ENCODE peak calls at places on chromosomes 7 and 10, in five cellular contexts. Y, H, V, Q and I are unnamed samples.

GRCh38 chr7:28708033-28708451 is 250.1 kb downstream of the TRIL start:
- DNase-seq in Y (peak), H (no peak), V (no peak), Q (no peak), I (no peak)

GRCh38 chr7:123265853-123266252 is 66.1 kb upstream of the SLC13A1 start:
- DNase-seq in Y (no peak), H (no peak), V (no peak), Q (no peak), I (no peak)

GRCh38 chr7:17991866-17992648 is 35.6 kb downstream of the PRPS1L1 start:
- DNase-seq in Y (no peak), H (peak), V (no peak), Q (no peak), I (no peak)

GRCh38 chr7:78983483-78983882 is 470.0 kb downstream of the MAGI2 start:
- DNase-seq in Y (no peak), H (no peak), V (no peak), Q (no peak), I (no peak)

GRCh38 chr7:111408726-111409125 is 153.6 kb downstream of the IMMP2L start:
- DNase-seq in Y (no peak), H (no peak), V (no peak), Q (no peak), I (no peak)

GRCh38 chr10:9228770-9229169 is 1174.3 kb downstream of the GATA3 start:
- DNase-seq in Y (peak), H (no peak), V (no peak), Q (no peak), I (peak)

GRCh38 chr10:62116896-62117295 is 151.7 kb downstream of the RTKN2 start:
- DNase-seq in Y (no peak), H (no peak), V (no peak), Q (no peak), I (peak)

GRCh38 chr7:28685660-28686417 is 272.3 kb downstream of the TRIL start:
- DNase-seq in Y (peak), H (peak), V (peak), Q (peak), I (peak)

GRCh38 chr7:37901890-37902524 is 14.6 kb downstream of the SFRP4 start:
- DNase-seq in Y (peak), H (no peak), V (no peak), Q (peak), I (peak)

GRCh38 chr10:103839513-103839864 is 15.9 kb downstream of the SH3PXD2A start:
- DNase-seq in Y (no peak), H (no peak), V (no peak), Q (no peak), I (no peak)

GRCh38 chr10:70053896-70054641 is 1.4 kb downstream of the MACROH2A2 start:
- DNase-seq in Y (no peak), H (peak), V (no peak), Q (peak), I (peak)

GRCh38 chr7:69489533-69489932 is 108.7 kb upstream of the AUTS2 start:
- DNase-seq in Y (no peak), H (no peak), V (no peak), Q (no peak), I (no peak)

GRCh38 chr10:91616124-91616523 is 16.7 kb downstream of the PPP1R3C start:
- DNase-seq in Y (peak), H (no peak), V (no peak), Q (no peak), I (no peak)

GRCh38 chr7:131555565-131556054 is 818 bp downstream of the PODXL start:
- DNase-seq in Y (no peak), H (no peak), V (no peak), Q (no peak), I (no peak)

GRCh38 chr10:49135575-49136313 is 1.9 kb upstream of the FAM170B start:
- DNase-seq in Y (no peak), H (no peak), V (no peak), Q (no peak), I (no peak)

GRCh38 chr10:91551856-91552255 is 81.0 kb downstream of the PPP1R3C start:
- DNase-seq in Y (peak), H (no peak), V (no peak), Q (peak), I (peak)

GRCh38 chr10:75542902-75543301 is 111.5 kb downstream of the LRMDA start:
- DNase-seq in Y (peak), H (peak), V (peak), Q (no peak), I (no peak)

GRCh38 chr7:129742267-129742666 is 130.7 kb downstream of the NRF1 start:
- DNase-seq in Y (no peak), H (no peak), V (no peak), Q (no peak), I (no peak)

GRCh38 chr7:137933270-137934017 is 68.4 kb downstream of the CREB3L2 start:
- DNase-seq in Y (peak), H (no peak), V (peak), Q (no peak), I (no peak)

GRCh38 chr10:79106251-79106650 is 37.5 kb downstream of the ZMIZ1 start:
- DNase-seq in Y (no peak), H (no peak), V (no peak), Q (no peak), I (no peak)

GRCh38 chr10:49307921-49308320 is 9.0 kb downstream of the C10orf71 start:
- DNase-seq in Y (no peak), H (no peak), V (no peak), Q (no peak), I (no peak)

GRCh38 chr10:110408203-110408871 is 89.4 kb upstream of the DUSP5 start:
- DNase-seq in Y (no peak), H (no peak), V (no peak), Q (no peak), I (peak)

GRCh38 chr10:84149854-84150253 is 10.5 kb downstream of the GHITM start:
- DNase-seq in Y (no peak), H (no peak), V (no peak), Q (no peak), I (no peak)

GRCh38 chr10:58101682-58102081 is 166.0 kb downstream of the IPMK start:
- DNase-seq in Y (no peak), H (no peak), V (no peak), Q (no peak), I (no peak)

GRCh38 chr7:32609463-32609862 is 114.2 kb downstream of the AVL9 start:
- DNase-seq in Y (no peak), H (no peak), V (no peak), Q (no peak), I (no peak)

GRCh38 chr7:134690016-134690415 is 43.4 kb downstream of the BPGM start:
- DNase-seq in Y (peak), H (no peak), V (no peak), Q (no peak), I (peak)

GRCh38 chr7:31805209-31805818 is 118.3 kb downstream of the PPP1R17 start:
- DNase-seq in Y (no peak), H (no peak), V (no peak), Q (no peak), I (no peak)

GRCh38 chr7:100373261-100373831 is at the start of gene PILRA:
- DNase-seq in Y (no peak), H (no peak), V (no peak), Q (no peak), I (no peak)

GRCh38 chr10:79056736-79057391 is 11.9 kb upstream of the ZMIZ1 start:
- DNase-seq in Y (no peak), H (no peak), V (peak), Q (no peak), I (no peak)

GRCh38 chr10:70487824-70488223 is 9.3 kb downstream of the PALD1 start:
- DNase-seq in Y (no peak), H (no peak), V (no peak), Q (no peak), I (no peak)

GRCh38 chr7:140261522-140261921 is 84.7 kb upstream of the KDM7A start:
- DNase-seq in Y (no peak), H (no peak), V (no peak), Q (no peak), I (no peak)

GRCh38 chr7:151107882-151108281 is 21.6 kb downstream of the AGAP3 start:
- DNase-seq in Y (no peak), H (no peak), V (no peak), Q (no peak), I (no peak)

GRCh38 chr10:86654411-86655172 is at the start of gene OPN4:
- DNase-seq in Y (peak), H (peak), V (no peak), Q (no peak), I (no peak)

GRCh38 chr10:78650122-78650521 is 418.6 kb upstream of the ZMIZ1 start:
- DNase-seq in Y (no peak), H (no peak), V (no peak), Q (no peak), I (peak)

GRCh38 chr10:110395350-110396283 is 90.9 kb upstream of the SMNDC1 start:
- DNase-seq in Y (peak), H (peak), V (no peak), Q (peak), I (peak)

GRCh38 chr10:67492317-67493019 is 203.5 kb downstream of the CTNNA3 start:
- DNase-seq in Y (no peak), H (no peak), V (no peak), Q (no peak), I (peak)

GRCh38 chr7:70786076-70786475 is 345.9 kb upstream of the GALNT17 start:
- DNase-seq in Y (no peak), H (no peak), V (no peak), Q (no peak), I (no peak)

GRCh38 chr10:96918214-96919002 is 86.3 kb downstream of the LCOR start:
- DNase-seq in Y (peak), H (no peak), V (no peak), Q (peak), I (no peak)

GRCh38 chr10:79391231-79392019 is 44.2 kb downstream of the PPIF start:
- DNase-seq in Y (no peak), H (peak), V (peak), Q (no peak), I (no peak)

GRCh38 chr7:66206116-66206908 is 1.2 kb downstream of the TPST1 start:
- DNase-seq in Y (peak), H (no peak), V (peak), Q (no peak), I (no peak)
- H3K27ac ChIP-seq in Y (no peak), H (peak), V (peak), Q (no peak), I (no peak)

GRCh38 chr7:98314469-98314868 is 33.0 kb downstream of the BRI3 start:
- DNase-seq in Y (no peak), H (no peak), V (no peak), Q (no peak), I (no peak)
- H3K27ac ChIP-seq in Y (no peak), H (no peak), V (no peak), Q (no peak), I (no peak)

DNA sequence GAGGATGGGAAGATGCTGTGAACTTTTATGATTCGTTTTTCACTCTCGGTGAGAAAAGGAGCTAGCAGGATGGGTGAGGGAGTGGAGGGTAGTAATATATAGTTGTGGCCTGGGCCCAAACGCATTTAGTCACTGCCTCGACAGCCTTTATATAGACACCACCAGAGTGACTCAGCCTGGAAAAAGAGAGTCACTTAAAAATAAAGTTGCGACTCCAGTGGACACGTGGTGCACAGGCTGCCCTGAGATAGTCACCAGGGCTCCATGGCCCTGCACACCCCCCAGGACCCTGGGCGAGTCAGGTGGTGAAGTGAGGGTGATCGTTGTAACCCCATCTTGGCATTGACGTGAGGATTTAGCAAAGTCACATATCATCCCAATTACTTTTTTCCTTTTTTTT is 106.7 kb downstream of the CUX1 start:
- DNase-seq in Y (peak), H (no peak), V (peak), Q (no peak), I (peak)
- H3K27ac ChIP-seq in Y (peak), H (peak), V (peak), Q (no peak), I (peak)

GRCh38 chr10:11208243-11208642 is 190.6 kb downstream of the CELF2 start:
- DNase-seq in Y (no peak), H (no peak), V (no peak), Q (no peak), I (no peak)
- H3K27ac ChIP-seq in Y (no peak), H (no peak), V (no peak), Q (no peak), I (no peak)

GRCh38 chr7:50528266-50529092 is 36.7 kb downstream of the DDC start:
- DNase-seq in Y (no peak), H (no peak), V (no peak), Q (peak), I (no peak)
- H3K27ac ChIP-seq in Y (no peak), H (no peak), V (no peak), Q (peak), I (no peak)

DNA sequence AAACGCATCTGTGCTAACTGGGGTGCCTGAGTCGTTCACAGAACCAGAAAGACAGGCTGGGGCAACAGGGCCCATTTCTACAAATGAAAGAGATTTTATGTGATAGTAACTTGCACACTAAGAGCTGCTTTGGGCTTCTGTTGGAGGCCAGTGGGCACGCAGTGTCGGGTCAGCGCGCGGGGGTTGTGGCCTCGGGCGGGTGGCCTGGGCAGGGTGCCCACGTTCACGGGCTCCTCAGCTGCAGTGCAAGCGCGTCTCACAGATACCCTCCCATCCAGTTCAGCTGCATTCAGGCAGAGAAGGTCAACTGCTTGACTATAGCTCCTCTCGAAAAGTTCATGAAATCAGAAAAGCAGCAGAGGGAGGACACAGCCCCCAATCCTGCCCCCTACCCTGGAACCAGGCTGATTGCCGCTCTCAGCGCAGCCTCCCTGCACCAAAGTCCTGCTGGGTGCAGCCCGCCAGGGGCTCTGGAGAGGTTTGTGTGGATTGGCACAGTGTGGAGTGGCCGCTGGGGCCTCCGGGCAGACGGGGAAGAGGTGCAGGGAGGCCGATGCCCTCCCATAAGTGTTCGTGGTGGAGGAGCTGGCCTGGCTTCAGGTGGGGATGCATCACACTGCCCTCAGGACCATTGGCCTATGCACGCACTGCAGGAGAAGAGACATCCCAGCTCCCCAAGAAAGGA is 582.8 kb downstream of the TCERG1L start:
- DNase-seq in Y (no peak), H (no peak), V (no peak), Q (no peak), I (no peak)
- H3K27ac ChIP-seq in Y (no peak), H (no peak), V (no peak), Q (no peak), I (no peak)

DNA sequence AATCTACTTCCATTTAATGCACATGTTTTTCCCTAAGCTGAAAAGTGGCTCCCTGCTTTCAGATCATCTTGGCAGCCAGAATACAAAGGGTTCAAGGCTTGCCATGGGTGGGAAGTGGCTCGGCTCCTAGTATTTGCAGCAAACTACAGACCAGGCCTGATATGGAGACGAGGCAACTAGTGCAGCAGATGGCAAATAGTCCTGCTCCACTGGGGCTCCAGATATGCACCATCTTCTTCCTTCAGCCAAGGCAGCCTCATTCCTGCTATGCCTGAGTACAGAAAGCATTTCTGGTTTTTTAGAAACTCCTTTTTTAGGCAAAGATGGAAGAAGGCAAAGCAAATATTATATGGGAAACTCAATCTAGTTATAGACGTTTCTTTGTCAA is 23.9 kb downstream of the LRRC4 start:
- DNase-seq in Y (no peak), H (no peak), V (no peak), Q (no peak), I (no peak)
- H3K27ac ChIP-seq in Y (no peak), H (no peak), V (no peak), Q (no peak), I (no peak)